ENCODE peak calls at places on chromosomes 4 and X, in five cellular contexts. F, J, W, G and E are unnamed samples.

GRCh38 chrX:99549381-99549780 is 860.7 kb downstream of the PCDH19 start:
- DNase-seq in G (no peak), W (no peak), F (no peak), J (no peak), E (no peak)

GRCh38 chr4:86220137-86220536 is 139.7 kb downstream of the MAPK10 start:
- DNase-seq in W (peak), G (no peak), F (no peak), J (no peak), E (no peak)

GRCh38 chr4:107999932-108000539 is 10.3 kb downstream of the HADH start:
- DNase-seq in F (no peak), W (no peak), G (no peak), J (no peak), E (no peak)

GRCh38 chr4:39908284-39908683 is 69.4 kb downstream of the PDS5A start:
- DNase-seq in F (no peak), G (no peak), W (peak), J (no peak), E (no peak)

GRCh38 chr4:174358823-174359222 is 75.1 kb downstream of the CEP44 start:
- DNase-seq in W (peak), G (peak), J (no peak), F (peak), E (no peak)

GRCh38 chrX:67654301-67654700 is 110.5 kb downstream of the AR start:
- DNase-seq in F (no peak), G (no peak), W (no peak), J (no peak), E (no peak)

GRCh38 chr4:113773014-113773413 is 11.5 kb upstream of the CAMK2D start:
- DNase-seq in W (no peak), F (no peak), G (no peak), J (no peak), E (no peak)

GRCh38 chrX:56281789-56282188 is 49.6 kb downstream of the KLF8 start:
- DNase-seq in G (peak), J (no peak), W (peak), F (peak), E (peak)

GRCh38 chr4:78426972-78427371 is 124.6 kb upstream of the ANXA3 start:
- DNase-seq in J (no peak), W (no peak), F (no peak), G (no peak), E (no peak)

GRCh38 chr4:81954266-81954665 is 419.5 kb downstream of the HNRNPD start:
- DNase-seq in G (no peak), J (no peak), F (no peak), W (no peak), E (no peak)

GRCh38 chrX:31268359-31268758 is 196.5 kb upstream of the FTHL17 start:
- DNase-seq in J (no peak), F (no peak), G (no peak), W (peak), E (no peak)

GRCh38 chr4:43331226-43332078 is 438.9 kb downstream of the GRXCR1 start:
- DNase-seq in F (no peak), J (no peak), W (peak), G (peak), E (no peak)

GRCh38 chr4:38365261-38365660 is 298.7 kb upstream of the KLF3 start:
- DNase-seq in G (no peak), F (no peak), J (no peak), W (no peak), E (peak)

GRCh38 chr4:87978656-87979055 is 3.1 kb downstream of the SPP1 start:
- DNase-seq in J (no peak), G (peak), W (no peak), F (no peak), E (no peak)

GRCh38 chr4:89988268-89988667 is 93.6 kb downstream of the MMRN1 start:
- DNase-seq in F (no peak), J (no peak), W (no peak), G (no peak), E (no peak)

GRCh38 chrX:48522291-48522690 is 683 bp downstream of the EBP start:
- DNase-seq in G (no peak), W (no peak), J (no peak), F (no peak), E (no peak)

GRCh38 chr4:189374176-189374575 is 566.5 kb upstream of the FRG1 start:
- DNase-seq in J (no peak), G (no peak), F (no peak), W (no peak), E (no peak)

GRCh38 chr4:5474756-5475155 is 233.6 kb downstream of the EVC2 start:
- DNase-seq in F (no peak), G (no peak), J (no peak), W (peak), E (no peak)

GRCh38 chrX:37959212-37960021 is 46.9 kb upstream of the SYTL5 start:
- DNase-seq in G (no peak), F (no peak), J (no peak), W (no peak), E (no peak)

GRCh38 chr4:31089815-31090214 is 369.6 kb downstream of the PCDH7 start:
- DNase-seq in F (peak), G (peak), W (peak), J (peak), E (peak)

GRCh38 chrX:76428243-76429130 is 977 bp downstream of the MAGEE1 start:
- DNase-seq in W (no peak), F (no peak), G (peak), J (peak), E (no peak)

DNA sequence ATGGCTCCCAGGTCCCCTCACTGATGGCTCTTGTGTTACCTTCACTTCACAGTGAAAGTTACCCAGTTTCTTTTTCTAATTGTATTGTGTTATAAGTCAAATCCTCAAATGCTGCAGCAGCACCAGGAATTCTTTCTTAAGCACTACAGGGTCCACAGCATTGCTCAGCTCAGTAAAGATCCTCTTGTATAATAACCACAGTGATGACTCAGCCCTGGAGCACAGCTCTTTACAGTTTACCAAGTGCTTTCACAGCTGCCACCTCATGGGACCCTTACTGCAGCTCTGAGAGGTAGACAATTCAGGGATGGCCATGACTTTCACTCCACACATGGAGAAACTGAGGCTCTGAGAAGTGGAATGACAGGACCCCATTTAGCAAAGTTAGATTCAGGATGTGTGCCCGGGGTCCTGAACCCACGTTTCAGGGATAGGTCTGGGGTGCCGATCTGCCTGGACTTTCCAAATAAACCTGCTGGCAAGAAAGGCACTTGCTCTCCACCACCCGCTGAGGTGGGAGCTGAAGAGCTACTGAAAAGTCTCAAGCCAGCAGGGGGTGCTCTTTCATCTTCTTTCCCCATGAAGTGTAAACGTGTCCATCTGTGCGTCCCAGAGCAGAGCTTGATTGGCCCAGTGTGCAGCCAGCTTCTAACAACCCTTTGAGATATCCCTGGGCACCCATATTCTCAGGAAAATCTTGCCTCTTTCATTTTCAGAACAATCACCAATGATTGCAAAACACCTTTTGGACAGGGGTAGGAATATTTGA is 35.7 kb upstream of the GABRQ start:
- DNase-seq in W (no peak), J (no peak), F (no peak), G (peak), E (no peak)
- TF ChIP-seq CTCF in W (no peak), J (no peak), F (no peak), G (no peak), E (no peak)

GRCh38 chr4:76087007-76087769 is 12.7 kb downstream of the ART3 start:
- DNase-seq in J (no peak), G (peak), W (peak), F (peak), E (peak)
- H3K4me3 ChIP-seq in J (no peak), G (no peak), W (no peak), F (no peak), E (no peak)

GRCh38 chr4:146520894-146521542 is 722 bp downstream of the SLC10A7 start:
- DNase-seq in W (peak), J (no peak), G (peak), F (peak), E (peak)
- TF ChIP-seq CTCF in W (no peak), J (no peak), G (no peak), F (no peak), E (no peak)

DNA sequence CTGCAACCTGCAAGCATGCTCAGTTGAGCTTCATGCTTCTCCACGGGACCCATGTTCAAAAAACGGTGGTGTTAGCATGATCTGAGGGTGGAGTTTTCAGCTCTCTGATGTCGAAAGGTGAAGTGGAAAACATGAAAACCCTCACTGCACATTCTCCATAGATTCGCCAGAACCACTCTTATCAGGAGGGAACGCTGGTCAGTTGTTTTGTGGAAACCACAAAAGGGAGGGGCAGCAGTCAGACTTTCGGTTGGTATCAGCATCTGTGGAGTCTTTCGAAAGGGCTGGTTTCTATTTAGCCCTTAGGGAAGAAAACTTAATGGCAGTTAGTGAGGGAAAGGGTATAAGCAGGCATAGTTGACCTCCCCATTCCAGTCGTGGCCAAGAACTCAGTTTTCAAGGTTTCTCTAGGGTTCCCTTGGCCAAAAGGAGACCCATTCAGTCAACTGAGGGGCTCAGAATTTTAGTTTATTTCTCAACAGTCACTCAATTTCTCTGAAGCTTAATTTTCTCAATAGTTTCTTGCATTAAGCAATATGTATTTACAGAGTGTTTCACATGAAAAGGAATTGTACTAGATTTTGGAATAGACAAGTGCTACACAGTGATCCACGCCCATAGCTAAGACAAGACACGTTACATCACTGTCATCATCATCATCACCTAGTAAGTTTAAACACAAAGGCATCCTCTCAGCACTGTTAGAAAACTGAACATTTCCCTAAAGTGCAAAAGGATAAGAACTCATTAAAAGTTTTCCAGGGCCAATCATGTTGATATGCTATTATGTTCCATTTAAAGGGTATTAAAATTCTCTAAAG is 12.4 kb downstream of the PPA2 start:
- DNase-seq in W (peak), F (peak), J (no peak), G (peak), E (no peak)
- H3K4me3 ChIP-seq in W (no peak), F (peak), J (no peak), G (no peak), E (no peak)

GRCh38 chr4:93710101-93710846 is 118.3 kb upstream of the ATOH1 start:
- DNase-seq in J (no peak), F (no peak), G (peak), W (no peak), E (peak)
- TF ChIP-seq CTCF in J (peak), F (peak), G (peak), W (no peak), E (peak)

GRCh38 chr4:122152699-122153328 is 683 bp downstream of the BLTP1 start:
- DNase-seq in G (peak), J (peak), W (peak), F (peak), E (no peak)
- H3K4me3 ChIP-seq in G (peak), J (peak), W (peak), F (peak), E (peak)

DNA sequence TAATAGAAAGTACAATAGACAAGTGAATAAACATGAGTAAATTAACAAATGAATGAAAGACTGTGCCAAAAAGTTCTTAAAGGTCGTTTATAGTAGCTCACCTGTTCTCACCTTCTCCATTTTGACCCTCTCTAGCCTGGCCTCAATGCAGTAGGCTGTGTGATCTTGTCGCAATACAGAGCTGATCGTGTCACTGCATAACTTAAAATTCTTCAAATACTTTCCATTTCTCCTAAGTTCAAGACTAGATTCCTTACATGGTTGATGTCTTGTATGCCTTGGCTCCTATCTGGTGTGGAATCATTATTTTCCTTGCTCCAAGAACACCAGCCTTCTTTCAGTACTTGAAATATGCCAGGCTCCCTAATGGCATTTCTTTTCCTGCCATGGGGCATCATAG is 9.5 kb upstream of the GABRA2 start:
- DNase-seq in F (no peak), J (no peak), G (no peak), W (no peak), E (no peak)
- TF ChIP-seq CTCF in F (no peak), J (no peak), G (no peak), W (no peak), E (no peak)

GRCh38 chr4:186693159-186693815 is 30.4 kb downstream of the FAT1 start:
- DNase-seq in G (peak), F (no peak), J (peak), W (peak), E (no peak)
- H3K4me3 ChIP-seq in G (peak), F (no peak), J (no peak), W (no peak), E (no peak)